ENCODE peak calls at places on chromosomes 7 and 10, in four cellular contexts. J is H1, H is HCT116, Q is K562. T is an unnamed sample.
A peak's percentile ranks its signal among the peaks of the same experiment; 100 is the strongest.

GRCh38 chr10:42790835-42791234 is 8.2 kb downstream of the BMS1 start:
- DNase-seq in J (no peak), H (no peak), Q (no peak), T (no peak)

GRCh38 chr10:24793648-24794379 is 70.1 kb upstream of the ARHGAP21 start:
- DNase-seq in J (no peak), H (no peak), Q (no peak), T (no peak)

GRCh38 chr10:74174533-74174932 is 23.5 kb downstream of the ADK start:
- DNase-seq in J (no peak), H (no peak), Q (no peak), T (no peak)

GRCh38 chr10:114363745-114364460 is 40.4 kb downstream of the AFAP1L2 start:
- DNase-seq in J (no peak), H (no peak), Q (no peak), T (no peak)

GRCh38 chr7:66418537-66418936 is 210.1 kb upstream of the KCTD7 start:
- DNase-seq in J (no peak), H (no peak), Q (no peak), T (no peak)

GRCh38 chr10:3780056-3780765 is 4.8 kb downstream of the KLF6 start:
- DNase-seq in J (no peak), H (no peak), Q (no peak), T (no peak)

GRCh38 chr7:70728873-70729552 is 402.9 kb upstream of the GALNT17 start:
- DNase-seq in J (peak; percentile 71), H (no peak), Q (no peak), T (no peak)

GRCh38 chr10:34813626-34814227 is 1.4 kb downstream of the PARD3 start:
- DNase-seq in J (no peak), H (no peak), Q (no peak), T (no peak)

GRCh38 chr7:31500656-31501055 is 13.2 kb upstream of the ITPRID1 start:
- DNase-seq in J (no peak), H (no peak), Q (no peak), T (no peak)

GRCh38 chr7:54987772-54988171 is 31.0 kb upstream of the EGFR start:
- DNase-seq in J (no peak), H (no peak), Q (no peak), T (no peak)

GRCh38 chr7:106823631-106824030 is 41.5 kb upstream of the PIK3CG start:
- DNase-seq in J (no peak), H (peak; percentile 79), Q (no peak), T (no peak)

GRCh38 chr10:114708717-114709352 is 50.8 kb upstream of the ABLIM1 start:
- DNase-seq in J (no peak), H (peak; percentile 52), Q (no peak), T (no peak)

GRCh38 chr7:155231241-155231800 is 66.4 kb upstream of the INSIG1 start:
- DNase-seq in J (no peak), H (no peak), Q (no peak), T (no peak)

GRCh38 chr7:134844200-134844599 is 64.8 kb downstream of the CALD1 start:
- DNase-seq in J (no peak), H (no peak), Q (no peak), T (no peak)

GRCh38 chr7:146659732-146660131 is 543.1 kb downstream of the CNTNAP2 start:
- DNase-seq in J (no peak), H (no peak), Q (no peak), T (no peak)

GRCh38 chr10:46325021-46325420 is 38.2 kb downstream of the ANTXRL start:
- DNase-seq in J (no peak), H (no peak), Q (peak; percentile 48), T (no peak)

GRCh38 chr7:98189559-98189958 is 21.7 kb upstream of the BHLHA15 start:
- DNase-seq in J (no peak), H (no peak), Q (no peak), T (no peak)

GRCh38 chr7:135208417-135208793 is 2.9 kb downstream of the WDR91 start:
- DNase-seq in J (no peak), H (no peak), Q (no peak), T (no peak)

GRCh38 chr10:94430705-94431104 is 28.4 kb downstream of the TBC1D12 start:
- DNase-seq in J (no peak), H (no peak), Q (no peak), T (no peak)

GRCh38 chr10:119860866-119861601 is 11.6 kb downstream of the MCMBP start:
- DNase-seq in J (no peak), H (no peak), Q (no peak), T (no peak)
- H3K27ac ChIP-seq in J (no peak overlapping the region), H (no peak overlapping the region), Q (no peak overlapping the region), T (no peak overlapping the region)

DNA sequence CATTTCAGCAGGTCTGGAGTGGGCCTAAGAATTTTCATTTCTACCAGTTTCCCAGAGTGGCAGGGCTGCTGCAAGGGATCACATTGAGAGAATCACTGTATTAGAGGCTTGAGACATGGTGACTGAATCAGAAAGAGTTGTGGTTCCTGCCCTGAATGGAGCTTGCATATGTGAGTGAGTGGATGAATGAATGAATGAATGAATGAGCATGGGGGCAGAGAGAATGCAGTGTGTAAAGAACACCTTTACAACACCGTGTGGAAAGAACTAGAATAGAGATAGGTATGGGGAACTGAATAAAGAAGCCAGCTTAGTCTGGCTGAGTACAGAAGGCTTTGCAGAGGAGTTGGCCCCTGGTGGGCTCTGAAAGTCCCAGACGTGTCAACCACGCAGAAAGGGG is 142.8 kb upstream of the AGK start:
- DNase-seq in J (no peak), H (no peak), Q (no peak), T (no peak)
- TF ChIP-seq EGR1 in J (no peak), H (no peak), Q (no peak), T (no peak)

GRCh38 chr10:101803511-101803910 is 14.7 kb downstream of the OGA start:
- DNase-seq in J (no peak), H (no peak), Q (no peak), T (no peak)

GRCh38 chr10:101812606-101813005 is 5.6 kb downstream of the OGA start:
- DNase-seq in J (no peak), H (no peak), Q (no peak), T (no peak)

GRCh38 chr10:101807158-101807557 is 11.1 kb downstream of the OGA start:
- DNase-seq in J (no peak), H (no peak), Q (no peak), T (no peak)
- H3K27ac ChIP-seq in J (no peak overlapping the region), H (no peak overlapping the region), Q (no peak overlapping the region), T (no peak overlapping the region)

DNA sequence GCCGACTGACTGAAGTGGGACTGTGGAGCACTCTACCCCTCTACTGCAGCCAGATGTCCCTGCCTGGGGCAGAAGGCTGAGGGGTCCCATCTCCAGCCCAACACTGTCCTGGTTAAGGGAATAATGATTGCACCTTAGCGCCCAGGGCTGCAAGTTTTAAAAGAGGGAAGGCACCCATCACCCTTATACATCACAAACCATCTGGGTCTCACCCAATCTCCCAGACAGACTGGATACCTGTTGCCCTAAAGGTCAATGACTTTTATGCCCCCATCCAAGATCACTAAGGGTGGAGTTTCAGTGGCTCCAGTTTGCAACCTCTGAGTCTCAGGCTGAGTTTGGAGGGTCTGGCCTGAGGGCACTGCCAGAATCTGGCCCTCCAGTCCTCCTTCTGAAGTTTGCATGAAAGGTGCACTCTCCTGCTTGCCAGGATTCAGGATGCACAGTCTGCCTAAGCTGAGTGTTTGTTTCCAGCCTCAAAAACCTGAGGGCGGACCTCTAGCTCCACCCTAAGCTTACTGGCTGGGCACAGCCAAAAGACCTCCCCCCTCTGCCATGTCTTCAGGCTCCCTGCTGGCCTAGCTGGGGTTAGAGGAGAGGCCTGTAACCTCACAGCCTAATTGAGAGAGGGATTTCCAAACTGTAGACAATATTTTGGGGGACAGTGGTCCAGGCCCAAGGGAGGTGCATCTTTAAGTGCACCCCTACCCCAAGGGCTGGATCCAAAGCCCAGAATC is 2.5 kb upstream of the EMX2 start:
- DNase-seq in J (no peak), H (no peak), Q (no peak), T (no peak)
- TF ChIP-seq EGR1 in J (no peak), H (no peak), Q (no peak), T (no peak)

DNA sequence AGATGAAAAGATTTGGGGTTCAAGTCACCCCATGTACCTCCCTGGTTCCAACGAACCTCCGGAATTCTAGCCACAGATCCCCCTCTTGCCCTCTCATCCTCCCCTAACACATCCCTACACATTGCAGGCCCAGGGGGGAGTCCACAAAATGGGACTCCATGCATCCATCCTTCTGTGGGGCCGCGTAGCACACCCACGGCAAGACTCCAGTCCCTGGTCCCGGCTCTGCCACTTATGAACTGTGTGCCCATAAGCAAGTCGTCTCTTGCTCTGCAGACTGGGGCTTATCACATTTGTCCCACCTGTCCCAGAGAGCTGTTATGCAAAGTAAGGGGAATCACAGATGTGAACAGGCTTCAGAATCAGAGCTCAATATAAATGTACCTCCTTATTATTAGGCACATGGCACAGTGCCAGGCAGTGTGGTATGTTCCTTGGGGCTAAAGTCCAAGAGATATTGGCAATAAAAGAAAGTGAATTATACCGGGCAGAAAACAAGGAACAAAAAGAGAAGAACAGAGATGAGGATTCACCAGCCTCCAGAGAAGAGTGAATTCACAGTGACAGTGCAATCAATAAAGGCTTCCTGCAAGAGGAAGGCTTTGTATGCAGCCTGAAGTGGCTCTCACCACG is 73.9 kb downstream of the KCNMA1 start:
- DNase-seq in J (no peak), H (no peak), Q (no peak), T (no peak)
- H3K27ac ChIP-seq in J (no peak overlapping the region), H (no peak overlapping the region), Q (no peak overlapping the region), T (no peak overlapping the region)

GRCh38 chr10:30752481-30752881 is 122.9 kb upstream of the LYZL2 start:
- DNase-seq in J (no peak), H (no peak), Q (peak; percentile 37), T (no peak)
- TF ChIP-seq EGR1 in J (no peak), H (no peak), Q (no peak), T (no peak)

GRCh38 chr10:76032442-76033039 is 601.1 kb downstream of the LRMDA start:
- DNase-seq in J (no peak), H (no peak), Q (no peak), T (no peak)
- H3K27ac ChIP-seq in J (no peak overlapping the region), H (no peak overlapping the region), Q (no peak overlapping the region), T (no peak overlapping the region)

DNA sequence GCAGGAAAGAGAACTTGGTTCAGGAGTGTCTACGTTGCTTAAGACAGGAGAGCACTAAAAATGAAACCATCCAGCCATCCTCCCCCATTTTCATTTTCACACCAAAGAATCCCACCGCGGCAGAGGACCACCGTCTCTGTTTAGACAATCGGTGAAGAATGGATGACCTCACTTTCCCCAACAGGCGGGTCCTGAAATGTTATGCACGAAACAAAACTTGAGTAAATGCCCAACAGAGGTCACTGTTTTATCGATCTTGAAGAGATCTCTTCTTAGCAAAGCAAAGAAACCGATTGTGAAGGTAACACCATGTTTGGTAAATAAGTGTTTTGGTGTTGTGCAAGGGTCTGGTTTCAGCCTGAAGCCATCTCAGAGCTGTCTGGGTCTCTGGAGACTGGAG is 1.4 kb upstream of the IL6 start:
- DNase-seq in J (no peak), H (peak; percentile 27), Q (peak; percentile 58), T (no peak)
- TF ChIP-seq EGR1 in J (no peak), H (no peak), Q (no peak), T (no peak)

GRCh38 chr7:53326634-53327033 is 291.2 kb downstream of the POM121L12 start:
- DNase-seq in J (peak; percentile 39), H (no peak), Q (no peak), T (no peak)

DNA sequence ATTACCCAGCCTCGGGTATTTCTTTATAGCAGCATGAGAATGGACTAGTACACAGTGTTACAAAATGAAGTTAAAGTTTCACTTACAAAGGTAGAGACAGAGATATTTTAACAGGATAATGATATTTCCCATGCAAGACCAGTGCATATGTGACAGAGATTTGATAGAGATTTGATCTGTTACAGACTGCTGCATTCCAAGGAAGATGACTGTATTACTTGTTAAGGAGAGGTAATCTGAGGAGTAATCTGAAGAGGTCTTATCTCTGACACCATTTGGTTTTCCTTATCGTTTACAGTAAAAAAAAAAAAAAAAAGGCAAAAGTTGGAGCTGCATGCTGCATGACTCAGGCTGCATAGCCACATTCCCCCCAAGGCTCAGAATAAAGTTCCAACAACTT is 289.6 kb downstream of the POM121L12 start:
- DNase-seq in J (no peak), H (no peak), Q (no peak), T (no peak)
- H3K27ac ChIP-seq in J (no peak overlapping the region), H (no peak overlapping the region), Q (no peak overlapping the region), T (no peak overlapping the region)